ENCODE peak calls at places on chromosome X, in four cellular contexts. One of them, this sample, is unnamed.

GRCh38 chrX:132631579-132632232 is 142.9 kb upstream of the MBNL3 start:
- DNase-seq in K562: peak
- DNase-seq in H1: no peak
- DNase-seq in SK-N-SH: peak
- DNase-seq in this sample: no peak

GRCh38 chrX:129959493-129959832 is 23.0 kb upstream of the BCORL1 start:
- DNase-seq in K562: peak
- DNase-seq in SK-N-SH: no peak
- DNase-seq in H1: no peak
- DNase-seq in this sample: no peak

GRCh38 chrX:53421772-53422090 is 723 bp downstream of the SMC1A start:
- DNase-seq in K562: no peak
- DNase-seq in H1: no peak
- DNase-seq in SK-N-SH: no peak
- DNase-seq in this sample: no peak

GRCh38 chrX:130125090-130125489 is 14.8 kb upstream of the ELF4 start:
- DNase-seq in H1: no peak
- DNase-seq in SK-N-SH: peak
- DNase-seq in K562: peak
- DNase-seq in this sample: no peak

GRCh38 chrX:1941291-1941690 is 326.4 kb downstream of the ASMT start:
- DNase-seq in K562: no peak
- DNase-seq in SK-N-SH: no peak
- DNase-seq in H1: no peak
- DNase-seq in this sample: no peak

GRCh38 chrX:99077099-99077498 is 1333.0 kb downstream of the PCDH19 start:
- DNase-seq in SK-N-SH: no peak
- DNase-seq in H1: no peak
- DNase-seq in K562: no peak
- DNase-seq in this sample: no peak

GRCh38 chrX:32678487-32678886 is 532.9 kb downstream of the DMD start:
- DNase-seq in SK-N-SH: no peak
- DNase-seq in H1: no peak
- DNase-seq in K562: no peak
- DNase-seq in this sample: no peak

GRCh38 chrX:88425739-88426138 is 321.3 kb upstream of the CPXCR1 start:
- DNase-seq in K562: no peak
- DNase-seq in SK-N-SH: no peak
- DNase-seq in H1: no peak
- DNase-seq in this sample: no peak

GRCh38 chrX:70134116-70134477 is 850 bp downstream of the IGBP1 start:
- DNase-seq in K562: peak
- DNase-seq in H1: no peak
- DNase-seq in SK-N-SH: no peak
- DNase-seq in this sample: no peak

GRCh38 chrX:68571292-68572256 is 72.7 kb downstream of the YIPF6 start:
- DNase-seq in H1: no peak
- DNase-seq in SK-N-SH: no peak
- DNase-seq in K562: peak
- DNase-seq in this sample: peak

GRCh38 chrX:37921758-37922157 is 74.4 kb upstream of the DYNLT3 start:
- DNase-seq in K562: no peak
- DNase-seq in H1: no peak
- DNase-seq in SK-N-SH: no peak
- DNase-seq in this sample: no peak

GRCh38 chrX:74133156-74133796 is 170.7 kb upstream of the ZCCHC13 start:
- DNase-seq in K562: peak
- DNase-seq in SK-N-SH: peak
- DNase-seq in H1: no peak
- DNase-seq in this sample: peak

GRCh38 chrX:154024271-154024670 is 4.6 kb upstream of the IRAK1 start:
- DNase-seq in H1: no peak
- DNase-seq in SK-N-SH: no peak
- DNase-seq in K562: no peak
- DNase-seq in this sample: no peak

GRCh38 chrX:103275947-103276567 is 493 bp downstream of the TCEAL5 start:
- DNase-seq in SK-N-SH: peak
- DNase-seq in H1: no peak
- DNase-seq in K562: no peak
- DNase-seq in this sample: no peak

GRCh38 chrX:101265869-101266428 is 25.2 kb downstream of the TAF7L start:
- DNase-seq in SK-N-SH: no peak
- DNase-seq in K562: no peak
- DNase-seq in H1: no peak
- DNase-seq in this sample: no peak

GRCh38 chrX:44432641-44433040 is 89.2 kb upstream of the EFHC2 start:
- DNase-seq in K562: no peak
- DNase-seq in H1: no peak
- DNase-seq in SK-N-SH: no peak
- DNase-seq in this sample: no peak

GRCh38 chrX:1386338-1387127 is 5.4 kb downstream of the SLC25A6 start:
- DNase-seq in SK-N-SH: peak
- DNase-seq in H1: peak
- DNase-seq in K562: no peak
- DNase-seq in this sample: no peak

GRCh38 chrX:38279188-38279587 is 48.1 kb downstream of the RPGR start:
- DNase-seq in SK-N-SH: no peak
- DNase-seq in H1: no peak
- DNase-seq in K562: no peak
- DNase-seq in this sample: no peak

DNA sequence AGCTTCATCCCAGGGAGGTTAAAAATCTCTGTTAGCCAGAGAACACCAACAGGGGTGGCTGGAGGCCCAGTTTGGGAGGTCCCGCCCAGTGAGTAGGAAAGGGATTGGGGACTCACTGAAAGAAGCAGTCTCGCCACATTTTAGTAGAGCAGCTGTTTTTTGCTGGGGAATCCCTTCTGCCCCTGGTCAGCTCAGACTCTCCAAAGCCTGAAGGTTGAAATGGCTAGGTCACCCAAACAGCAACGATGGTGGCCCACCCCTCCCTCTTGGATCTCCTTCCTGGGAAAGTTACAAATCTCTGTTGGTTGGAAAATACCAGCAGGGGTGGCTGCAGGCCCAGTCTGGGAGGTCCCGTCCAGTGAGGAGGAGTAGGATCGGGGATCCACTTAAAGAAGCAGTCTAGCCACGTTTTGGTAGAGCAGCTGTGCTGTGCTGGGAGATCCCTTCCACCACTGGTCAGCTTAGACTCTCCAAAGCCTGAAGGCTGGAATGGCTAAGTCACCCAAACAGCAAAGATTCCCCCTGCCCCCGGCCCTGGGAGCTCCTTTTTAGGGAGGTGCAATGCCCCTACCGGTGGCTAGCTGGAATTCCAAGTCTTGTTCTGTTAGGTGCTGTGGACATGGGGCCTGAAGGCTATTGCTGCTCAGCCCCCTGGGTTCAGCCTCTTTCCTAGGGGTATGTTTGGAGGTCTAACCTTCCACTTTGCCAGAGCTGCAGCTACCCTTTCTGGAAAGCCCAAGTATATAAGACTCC is 40.0 kb upstream of the TEX13A start:
- DNase-seq in K562: no peak
- DNase-seq in SK-N-SH: peak
- DNase-seq in H1: no peak
- DNase-seq in this sample: no peak
- TF ChIP-seq POLR2AphosphoS5 in K562: no peak
- TF ChIP-seq POLR2AphosphoS5 in SK-N-SH: no peak
- TF ChIP-seq POLR2AphosphoS5 in H1: no peak
- TF ChIP-seq POLR2AphosphoS5 in this sample: no peak

DNA sequence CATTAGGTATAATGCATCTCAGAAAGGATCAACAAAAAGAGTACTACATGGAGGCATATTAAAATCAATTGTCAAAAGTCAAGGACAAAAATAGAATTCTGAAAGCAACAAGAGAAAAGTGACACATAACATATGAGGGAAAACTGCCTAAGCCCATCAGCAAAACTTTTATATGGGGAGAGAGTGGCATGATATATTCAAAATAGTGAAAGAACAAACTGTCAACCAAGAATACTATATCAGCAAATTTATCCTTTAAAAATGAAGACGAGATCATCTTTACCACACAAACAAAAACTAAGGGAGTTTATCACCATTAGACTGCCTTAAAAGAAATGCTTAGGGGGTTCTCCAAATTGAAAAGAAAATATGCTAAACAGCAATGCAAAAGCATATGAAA is 86.4 kb upstream of the CHRDL1 start:
- DNase-seq in SK-N-SH: no peak
- DNase-seq in K562: no peak
- DNase-seq in H1: no peak
- DNase-seq in this sample: no peak
- TF ChIP-seq NRF1 in SK-N-SH: no peak
- TF ChIP-seq NRF1 in K562: no peak
- TF ChIP-seq NRF1 in H1: no peak
- TF ChIP-seq NRF1 in this sample: no peak

GRCh38 chrX:57282568-57282967 is 3.9 kb upstream of the FAAH2 start:
- DNase-seq in K562: peak
- DNase-seq in H1: no peak
- DNase-seq in SK-N-SH: no peak
- DNase-seq in this sample: no peak

GRCh38 chrX:57285001-57285400 is 1.5 kb upstream of the FAAH2 start:
- DNase-seq in H1: no peak
- DNase-seq in SK-N-SH: no peak
- DNase-seq in K562: no peak
- DNase-seq in this sample: no peak

GRCh38 chrX:57289089-57289488 is 2.6 kb downstream of the FAAH2 start:
- DNase-seq in SK-N-SH: no peak
- DNase-seq in H1: no peak
- DNase-seq in K562: no peak
- DNase-seq in this sample: no peak

DNA sequence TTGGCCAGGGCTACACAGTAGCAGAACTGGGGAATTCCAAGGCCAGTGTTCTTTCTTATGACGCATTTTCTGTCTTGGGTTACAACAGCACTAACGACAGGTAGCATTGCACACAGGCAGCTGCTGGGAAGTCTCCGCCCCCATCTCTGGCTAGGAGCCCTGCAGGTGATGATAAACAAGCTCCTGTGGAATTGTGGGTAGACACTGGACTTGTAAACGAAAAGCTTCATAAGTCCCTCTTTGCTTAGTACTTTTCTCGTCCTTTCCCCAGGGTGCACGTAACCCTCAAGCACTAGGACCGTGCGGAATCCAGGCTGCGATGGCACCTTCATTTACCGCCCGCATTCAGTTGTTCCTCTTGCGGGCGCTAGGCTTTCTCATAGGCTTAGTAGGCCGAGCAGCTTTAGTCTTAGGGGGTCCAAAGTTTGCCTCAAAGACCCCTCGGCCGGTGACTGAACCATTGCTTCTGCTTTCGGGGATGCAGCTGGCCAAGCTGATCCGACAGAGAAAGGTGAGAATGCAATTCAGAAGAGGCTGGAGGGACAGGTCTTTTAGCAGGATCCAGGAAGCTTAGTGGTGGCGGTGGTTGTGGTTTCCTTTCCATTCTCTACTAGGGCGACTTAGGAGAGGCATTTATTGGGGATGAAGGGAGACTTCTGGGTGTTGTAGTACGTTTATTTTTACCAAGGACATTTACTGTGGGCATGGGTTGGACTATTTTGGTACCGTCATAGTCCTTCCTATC is at the start of gene FAAH2:
- DNase-seq in K562: peak
- DNase-seq in SK-N-SH: no peak
- DNase-seq in H1: peak
- DNase-seq in this sample: peak
- TF ChIP-seq POLR2AphosphoS5 in K562: no peak
- TF ChIP-seq POLR2AphosphoS5 in SK-N-SH: no peak
- TF ChIP-seq POLR2AphosphoS5 in H1: no peak
- TF ChIP-seq POLR2AphosphoS5 in this sample: no peak

DNA sequence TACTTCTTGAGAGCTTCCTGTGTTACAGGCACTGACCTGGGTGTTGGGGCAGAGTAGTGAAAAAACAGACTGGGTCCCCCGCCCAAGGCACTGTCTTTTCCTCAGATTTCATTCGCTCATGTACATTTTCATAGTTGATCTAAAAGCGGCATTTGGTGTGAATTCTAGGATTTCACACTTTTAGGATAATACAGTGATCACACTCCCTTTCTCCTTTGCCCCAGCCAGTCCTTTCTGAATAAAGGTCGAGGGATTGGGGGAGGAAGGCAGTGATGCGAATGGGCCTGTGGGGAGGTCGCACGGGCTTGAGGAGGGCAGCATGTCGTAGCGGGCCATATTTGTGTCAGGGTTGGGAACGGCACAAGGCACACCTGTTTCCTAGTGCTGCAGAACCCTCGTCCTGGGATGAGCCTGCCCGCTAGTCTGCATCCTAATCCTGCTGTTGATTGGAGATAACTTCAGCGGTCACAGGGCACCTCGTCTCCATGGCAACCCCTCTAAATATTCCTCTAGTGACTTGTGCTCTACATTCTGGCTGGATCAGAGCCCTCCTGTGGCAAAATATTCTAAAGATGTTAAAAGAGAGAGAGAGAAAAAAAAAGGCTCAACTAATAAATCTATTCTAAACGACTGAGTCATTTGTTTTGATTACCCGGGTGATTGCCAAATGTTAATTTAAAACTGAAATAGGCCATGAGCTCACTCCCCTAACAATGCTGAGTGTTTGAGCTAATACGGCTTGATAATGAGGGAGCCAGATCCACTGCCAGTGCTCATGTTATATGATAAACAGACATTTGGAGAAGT is 21.8 kb downstream of the FHL1 start:
- DNase-seq in SK-N-SH: peak
- DNase-seq in K562: peak
- DNase-seq in H1: peak
- DNase-seq in this sample: no peak
- TF ChIP-seq NRF1 in SK-N-SH: no peak
- TF ChIP-seq NRF1 in K562: no peak
- TF ChIP-seq NRF1 in H1: no peak
- TF ChIP-seq NRF1 in this sample: no peak

GRCh38 chrX:134525086-134525792 is 65.3 kb downstream of the HPRT1 start:
- DNase-seq in SK-N-SH: no peak
- DNase-seq in H1: no peak
- DNase-seq in K562: no peak
- DNase-seq in this sample: no peak
- TF ChIP-seq POLR2AphosphoS5 in SK-N-SH: no peak
- TF ChIP-seq POLR2AphosphoS5 in H1: no peak
- TF ChIP-seq POLR2AphosphoS5 in K562: no peak
- TF ChIP-seq POLR2AphosphoS5 in this sample: no peak

GRCh38 chrX:18210470-18210869 is 10.2 kb downstream of the BEND2 start:
- DNase-seq in K562: peak
- DNase-seq in SK-N-SH: no peak
- DNase-seq in H1: no peak
- DNase-seq in this sample: no peak
- TF ChIP-seq NRF1 in K562: no peak
- TF ChIP-seq NRF1 in SK-N-SH: no peak
- TF ChIP-seq NRF1 in H1: no peak
- TF ChIP-seq NRF1 in this sample: no peak

GRCh38 chrX:152821145-152821765 is 9.3 kb downstream of the CETN2 start:
- DNase-seq in SK-N-SH: peak
- DNase-seq in H1: peak
- DNase-seq in K562: peak
- DNase-seq in this sample: no peak

GRCh38 chrX:152819732-152820131 is 10.8 kb downstream of the CETN2 start:
- DNase-seq in SK-N-SH: no peak
- DNase-seq in H1: no peak
- DNase-seq in K562: no peak
- DNase-seq in this sample: no peak

GRCh38 chrX:152824841-152825374 is 5.6 kb downstream of the CETN2 start:
- DNase-seq in SK-N-SH: no peak
- DNase-seq in H1: no peak
- DNase-seq in K562: no peak
- DNase-seq in this sample: no peak

GRCh38 chrX:152822383-152823086 is 8.0 kb downstream of the CETN2 start:
- DNase-seq in K562: no peak
- DNase-seq in SK-N-SH: no peak
- DNase-seq in H1: no peak
- DNase-seq in this sample: no peak

GRCh38 chrX:152823657-152824056 is 6.9 kb downstream of the CETN2 start:
- DNase-seq in K562: no peak
- DNase-seq in SK-N-SH: no peak
- DNase-seq in H1: no peak
- DNase-seq in this sample: no peak
- TF ChIP-seq POLR2AphosphoS5 in K562: no peak
- TF ChIP-seq POLR2AphosphoS5 in SK-N-SH: no peak
- TF ChIP-seq POLR2AphosphoS5 in H1: no peak
- TF ChIP-seq POLR2AphosphoS5 in this sample: no peak

This sample was measured in GM12878.